ENCODE peak calls at places on chromosome 22, in eight cellular contexts. L, Q, W, I, J, C, U and N are unnamed samples.

GRCh38 chr22:38802671-38803121 is 8.8 kb upstream of the DNAL4 start:
- DNase-seq in L (no peak), Q (no peak), W (peak; percentile 32), I (peak; percentile 28), J (peak; percentile 28), C (no peak), U (no peak), N (no peak)

GRCh38 chr22:43183496-43184263 is 3.3 kb downstream of the TTLL12 start:
- DNase-seq in L (no peak), Q (no peak), W (no peak), I (no peak), J (no peak), C (no peak), U (no peak), N (no peak)

GRCh38 chr22:50612715-50613221 is 12.2 kb downstream of the MAPK8IP2 start:
- DNase-seq in L (no peak), Q (no peak), W (no peak), I (no peak), J (peak; percentile 71), C (peak; percentile 32), U (no peak), N (no peak)

GRCh38 chr22:50244420-50245213 is at the start of gene TUBGCP6:
- DNase-seq in L (peak; percentile 74), Q (peak; percentile 97), W (peak; percentile 93), I (peak; percentile 89), J (peak; percentile 96), C (peak; percentile 94), U (peak; percentile 86), N (peak; percentile 93)

GRCh38 chr22:26318975-26319374 is 110.1 kb upstream of the ASPHD2 start:
- DNase-seq in L (no peak), Q (no peak), W (peak; percentile 64), I (no peak), J (no peak), C (no peak), U (no peak), N (no peak)

GRCh38 chr22:40498454-40499186 is 128.2 kb downstream of the SGSM3 start:
- DNase-seq in L (no peak), Q (no peak), W (peak; percentile 80), I (no peak), J (no peak), C (no peak), U (no peak), N (no peak)

GRCh38 chr22:25758316-25758715 is 16.3 kb downstream of the MYO18B start:
- DNase-seq in L (no peak), Q (no peak), W (no peak), I (no peak), J (no peak), C (no peak), U (no peak), N (no peak)

GRCh38 chr22:38941488-38941987 is 15.9 kb upstream of the APOBEC3A start:
- DNase-seq in L (peak; percentile 10), Q (no peak), W (no peak), I (no peak), J (no peak), C (no peak), U (no peak), N (no peak)

GRCh38 chr22:44846726-44847275 is 94.4 kb downstream of the ARHGAP8 start:
- DNase-seq in L (no peak), Q (no peak), W (no peak), I (no peak), J (no peak), C (no peak), U (no peak), N (no peak)

GRCh38 chr22:29587938-29588699 is 7.2 kb upstream of the NIPSNAP1 start:
- DNase-seq in L (no peak), Q (no peak), W (no peak), I (no peak), J (no peak), C (no peak), U (no peak), N (no peak)

GRCh38 chr22:37203354-37204044 is 8.8 kb downstream of the SSTR3 start:
- DNase-seq in L (no peak), Q (no peak), W (no peak), I (no peak), J (no peak), C (no peak), U (no peak), N (no peak)